ENCODE peak calls at places on chromosomes 12 and 14, in nine cellular contexts. U, N, A, B, S, L, W, Z and C are unnamed samples.

GRCh38 chr14:33271216-33271615 is 332.5 kb downstream of the NPAS3 start:
- DNase-seq in L (no peak), W (no peak), S (no peak), Z (no peak), N (no peak), A (no peak), B (no peak), U (no peak), C (no peak)

GRCh38 chr14:88281447-88281846 is 41.6 kb downstream of the KCNK10 start:
- DNase-seq in L (peak), N (no peak), W (no peak), U (no peak), Z (no peak), A (no peak), S (no peak), B (no peak), C (no peak)

GRCh38 chr12:62977419-62977818 is 42.5 kb upstream of the PPM1H start:
- DNase-seq in W (no peak), U (peak), S (no peak), L (peak), A (no peak), Z (no peak), N (no peak), B (no peak), C (no peak)

GRCh38 chr12:50734409-50735263 is 29.3 kb upstream of the ATF1 start:
- DNase-seq in B (peak), L (no peak), N (no peak), S (peak), U (no peak), A (no peak), Z (no peak), W (no peak), C (no peak)

GRCh38 chr14:38554046-38554445 is 298.2 kb upstream of the CLEC14A start:
- DNase-seq in B (no peak), U (no peak), W (no peak), N (no peak), A (no peak), L (no peak), Z (no peak), S (no peak), C (no peak)

GRCh38 chr12:82474798-82475184 is 116.5 kb downstream of the METTL25 start:
- DNase-seq in S (no peak), B (no peak), A (no peak), L (peak), W (no peak), Z (no peak), N (no peak), U (no peak), C (no peak)

GRCh38 chr12:123064885-123065619 is 84.6 kb downstream of the ARL6IP4 start:
- DNase-seq in L (no peak), W (no peak), B (no peak), U (no peak), N (peak), S (no peak), Z (no peak), A (no peak), C (no peak)

GRCh38 chr12:115320451-115320850 is 636.5 kb upstream of the TBX3 start:
- DNase-seq in A (no peak), W (no peak), L (no peak), S (no peak), N (no peak), U (no peak), Z (no peak), B (no peak), C (no peak)

GRCh38 chr14:87152701-87153100 is 840.3 kb downstream of the GALC start:
- DNase-seq in N (no peak), L (no peak), U (no peak), Z (no peak), B (no peak), S (no peak), W (no peak), A (no peak), C (no peak)

GRCh38 chr14:69657961-69658360 is 46.6 kb downstream of the SUSD6 start:
- DNase-seq in S (peak), L (peak), A (no peak), U (no peak), W (no peak), N (no peak), B (no peak), Z (no peak), C (no peak)

GRCh38 chr12:90858261-90858660 is 96.7 kb downstream of the CCER1 start:
- DNase-seq in L (no peak), B (no peak), W (no peak), U (no peak), N (no peak), A (no peak), Z (no peak), S (no peak), C (peak)

DNA sequence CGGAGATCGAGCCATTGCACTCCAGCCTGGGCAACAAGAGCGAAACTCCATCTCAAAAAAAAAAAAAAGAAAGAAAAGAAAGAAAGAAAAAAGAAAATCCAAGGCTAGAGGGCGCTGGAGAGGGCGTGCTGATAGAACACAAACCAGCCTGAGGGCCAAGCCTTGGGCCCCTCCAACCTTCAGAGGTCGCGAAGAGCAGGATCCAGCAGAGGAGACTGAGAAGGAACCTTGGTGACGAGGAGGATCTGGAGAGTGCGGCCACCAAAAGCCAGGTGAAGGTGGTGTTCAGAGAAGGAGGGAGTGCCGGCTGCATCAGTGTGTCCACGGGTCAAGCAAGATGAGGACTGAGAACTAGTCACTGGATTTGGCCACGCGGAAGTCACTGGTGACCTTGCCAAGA is 4.1 kb upstream of the DYNC1H1 start:
- DNase-seq in W (no peak), S (peak), L (no peak), A (no peak), B (no peak), U (no peak), N (no peak), Z (peak), C (no peak)
- TF ChIP-seq CTCF in W (no peak), S (peak), L (peak), A (peak), B (peak), U (peak), N (peak), Z (peak), C (peak)

GRCh38 chr14:68203871-68204270 is 384.3 kb downstream of the RAD51B start:
- DNase-seq in W (no peak), A (no peak), L (no peak), S (no peak), N (no peak), B (no peak), Z (no peak), U (no peak), C (no peak)

GRCh38 chr14:68193970-68194634 is 374.5 kb downstream of the RAD51B start:
- DNase-seq in Z (no peak), L (no peak), A (no peak), U (no peak), S (no peak), N (no peak), B (no peak), W (no peak), C (no peak)

GRCh38 chr14:68195126-68195525 is 375.5 kb downstream of the RAD51B start:
- DNase-seq in N (no peak), U (no peak), Z (no peak), A (no peak), W (no peak), B (no peak), L (no peak), S (no peak), C (no peak)

GRCh38 chr14:68198713-68199464 is 379.3 kb downstream of the RAD51B start:
- DNase-seq in Z (no peak), U (no peak), S (no peak), B (no peak), W (no peak), L (no peak), N (no peak), A (no peak), C (no peak)

GRCh38 chr14:68199465-68200145 is 380.0 kb downstream of the RAD51B start:
- DNase-seq in S (peak), W (no peak), B (no peak), A (no peak), U (no peak), N (no peak), Z (no peak), L (peak), C (no peak)
- TF ChIP-seq CTCF in S (no peak), W (no peak), B (no peak), A (no peak), U (no peak), N (no peak), Z (no peak), L (peak), C (no peak)

DNA sequence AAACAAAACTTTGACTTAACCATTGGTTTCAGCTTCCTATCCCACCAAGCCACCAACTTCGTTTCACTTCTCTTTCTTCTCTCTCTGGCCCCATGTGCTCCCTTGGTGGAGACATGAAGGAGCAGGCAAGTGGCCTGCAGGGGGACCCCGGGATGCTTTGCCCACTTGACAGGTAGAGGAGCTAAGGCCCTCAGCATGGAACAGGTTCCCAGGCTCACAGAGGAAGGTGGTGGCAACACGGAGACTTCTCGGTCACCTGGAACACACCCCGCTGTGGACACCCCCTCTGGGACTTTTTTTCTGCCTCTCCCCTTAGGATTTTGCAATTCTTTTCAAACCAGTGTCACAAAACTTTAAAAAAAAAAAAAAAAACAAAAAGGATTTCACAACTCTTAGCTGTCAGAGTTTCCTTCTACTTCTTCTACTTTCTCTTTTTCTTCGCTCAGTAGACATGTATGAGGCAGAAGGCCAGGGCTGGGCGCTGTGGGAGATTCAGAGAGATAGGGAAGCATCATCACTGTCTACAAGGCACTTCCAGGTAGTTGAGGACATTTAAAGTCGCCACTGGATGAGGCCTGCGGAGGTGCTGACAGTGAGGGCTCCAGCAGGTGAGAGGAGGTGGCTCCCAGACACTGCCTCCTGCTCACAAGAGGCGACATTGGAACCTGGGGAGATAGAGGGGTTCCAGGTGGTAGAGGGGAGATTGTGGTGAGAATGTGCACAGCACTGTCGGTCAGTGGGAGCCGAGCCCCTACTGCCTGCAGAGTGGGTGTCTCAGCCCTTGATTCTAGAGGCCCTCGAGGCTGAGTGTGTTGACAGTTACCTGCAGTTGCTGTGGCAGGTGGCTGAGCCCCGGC is 119.6 kb downstream of the GCH1 start:
- DNase-seq in A (no peak), N (no peak), L (no peak), Z (no peak), S (peak), B (peak), W (no peak), U (no peak), C (no peak)
- TF ChIP-seq CTCF in A (no peak), N (no peak), L (no peak), Z (no peak), S (no peak), B (peak), W (no peak), U (no peak), C (peak)

GRCh38 chr12:108374596-108375320 is 35.6 kb upstream of the CMKLR1 start:
- DNase-seq in U (no peak), L (no peak), S (no peak), W (no peak), N (no peak), B (no peak), A (no peak), Z (no peak), C (no peak)
- TF ChIP-seq CTCF in U (no peak), L (no peak), S (no peak), W (no peak), N (no peak), B (no peak), A (no peak), Z (no peak), C (no peak)

GRCh38 chr12:15690320-15690719 is 98.9 kb downstream of the EPS8 start:
- DNase-seq in W (no peak), U (no peak), N (no peak), A (no peak), B (no peak), Z (no peak), S (no peak), L (no peak), C (no peak)

GRCh38 chr12:15688202-15688736 is 100.9 kb downstream of the EPS8 start:
- DNase-seq in W (no peak), U (no peak), L (no peak), Z (peak), S (peak), N (peak), A (no peak), B (no peak), C (no peak)

GRCh38 chr12:15687583-15687982 is 101.6 kb downstream of the EPS8 start:
- DNase-seq in S (no peak), U (no peak), Z (no peak), A (no peak), N (no peak), W (no peak), B (no peak), L (no peak), C (no peak)

GRCh38 chr12:15689751-15690191 is 99.4 kb downstream of the EPS8 start:
- DNase-seq in S (no peak), U (no peak), B (no peak), L (peak), W (no peak), N (no peak), A (no peak), Z (no peak), C (no peak)

GRCh38 chr12:15688838-15689237 is 100.3 kb downstream of the EPS8 start:
- DNase-seq in L (no peak), N (peak), U (no peak), B (no peak), W (no peak), A (no peak), S (peak), Z (no peak), C (no peak)
- TF ChIP-seq CTCF in L (no peak), N (no peak), U (no peak), B (no peak), W (no peak), A (no peak), S (no peak), Z (no peak), C (no peak)

GRCh38 chr12:15899282-15899870 is 11.8 kb upstream of the DERA start:
- DNase-seq in W (no peak), B (no peak), U (no peak), L (peak), Z (no peak), N (no peak), A (no peak), S (no peak), C (no peak)
- TF ChIP-seq CTCF in W (peak), B (peak), U (peak), L (peak), Z (peak), N (peak), A (peak), S (peak), C (peak)

GRCh38 chr12:69639400-69640016 is 28.8 kb upstream of the LRRC10 start:
- DNase-seq in A (peak), W (peak), L (peak), S (peak), B (peak), Z (peak), U (no peak), N (peak), C (peak)
- TF ChIP-seq CTCF in A (peak), W (peak), L (peak), S (peak), B (peak), Z (peak), U (peak), N (peak), C (peak)

DNA sequence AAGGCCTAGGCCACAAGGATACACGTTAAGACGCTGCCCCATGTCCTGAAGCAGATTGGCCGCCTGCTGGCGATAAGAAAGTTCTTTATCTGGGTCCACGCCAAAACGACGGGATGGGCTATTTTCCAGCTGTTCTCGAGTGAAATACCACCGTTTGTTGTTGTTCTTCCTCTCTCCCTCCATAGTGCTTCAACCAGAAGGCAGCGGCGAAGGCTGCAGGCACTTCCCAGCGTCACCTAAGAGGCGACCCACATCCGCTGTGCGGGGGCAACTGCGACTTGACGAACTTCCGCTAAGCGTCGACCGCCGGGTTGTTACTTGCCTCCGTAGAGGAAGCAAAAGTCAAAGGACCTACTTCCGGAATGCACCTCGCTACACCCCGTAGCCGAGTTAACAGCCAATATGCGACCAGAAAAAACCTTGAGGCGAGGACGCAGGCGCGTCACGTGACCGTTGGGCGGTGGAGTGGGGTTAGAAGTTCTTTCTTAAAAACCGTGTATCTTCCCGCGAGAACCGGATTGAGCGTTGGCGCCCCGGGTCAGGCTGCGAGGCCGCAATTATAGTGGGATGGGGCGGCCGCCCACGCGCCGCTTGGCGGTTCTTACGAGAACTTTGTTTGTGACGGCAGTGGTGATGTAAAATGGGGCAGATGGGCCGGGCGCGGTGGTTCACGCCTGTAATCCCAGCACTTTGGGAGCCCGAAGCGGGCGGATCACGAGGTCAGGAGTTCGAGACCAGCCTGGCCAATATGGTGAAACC is at the start of gene CCNT1:
- DNase-seq in U (peak), S (peak), L (peak), A (peak), N (peak), W (peak), B (peak), Z (peak), C (peak)
- TF ChIP-seq CTCF in U (peak), S (no peak), L (peak), A (peak), N (no peak), W (no peak), B (no peak), Z (no peak), C (peak)

DNA sequence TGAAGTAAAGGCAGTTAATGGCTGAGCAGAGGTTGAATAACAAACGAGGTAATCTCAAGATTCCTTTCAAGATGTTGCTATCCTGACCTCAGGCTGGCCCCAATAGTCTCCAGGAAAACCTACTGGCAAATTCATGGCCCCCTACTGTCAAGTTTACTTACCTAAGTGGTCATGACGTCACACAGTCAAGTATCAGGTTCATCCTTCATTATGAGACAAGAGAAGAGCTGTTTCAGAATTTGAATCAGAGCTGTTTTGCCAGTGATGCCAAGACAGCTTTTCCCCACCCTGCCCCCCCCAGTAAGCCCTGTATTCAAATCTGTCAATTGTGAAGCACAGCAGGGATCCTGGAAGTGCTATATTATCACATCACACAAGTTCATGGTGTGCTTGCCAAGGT is 509.6 kb downstream of the NOVA1 start:
- DNase-seq in A (no peak), U (no peak), N (no peak), B (no peak), Z (no peak), L (no peak), S (peak), W (no peak), C (no peak)
- TF ChIP-seq CTCF in A (no peak), U (no peak), N (no peak), B (no peak), Z (no peak), L (no peak), S (no peak), W (no peak), C (no peak)

GRCh38 chr12:102120564-102120873 is 536 bp downstream of the PARPBP start:
- DNase-seq in A (no peak), W (no peak), S (no peak), L (no peak), Z (no peak), N (no peak), B (peak), U (no peak), C (no peak)

GRCh38 chr12:102116392-102116791 is 3.5 kb downstream of the NUP37 start:
- DNase-seq in B (no peak), U (no peak), A (no peak), Z (no peak), S (no peak), W (no peak), N (no peak), L (no peak), C (no peak)

GRCh38 chr12:102118874-102119273 is 1.0 kb downstream of the NUP37 start:
- DNase-seq in N (no peak), U (no peak), A (no peak), L (no peak), W (no peak), S (no peak), B (no peak), Z (no peak), C (no peak)

GRCh38 chr12:102120886-102121285 is 903 bp downstream of the PARPBP start:
- DNase-seq in S (no peak), U (no peak), N (no peak), B (peak), W (no peak), A (no peak), L (peak), Z (no peak), C (no peak)

DNA sequence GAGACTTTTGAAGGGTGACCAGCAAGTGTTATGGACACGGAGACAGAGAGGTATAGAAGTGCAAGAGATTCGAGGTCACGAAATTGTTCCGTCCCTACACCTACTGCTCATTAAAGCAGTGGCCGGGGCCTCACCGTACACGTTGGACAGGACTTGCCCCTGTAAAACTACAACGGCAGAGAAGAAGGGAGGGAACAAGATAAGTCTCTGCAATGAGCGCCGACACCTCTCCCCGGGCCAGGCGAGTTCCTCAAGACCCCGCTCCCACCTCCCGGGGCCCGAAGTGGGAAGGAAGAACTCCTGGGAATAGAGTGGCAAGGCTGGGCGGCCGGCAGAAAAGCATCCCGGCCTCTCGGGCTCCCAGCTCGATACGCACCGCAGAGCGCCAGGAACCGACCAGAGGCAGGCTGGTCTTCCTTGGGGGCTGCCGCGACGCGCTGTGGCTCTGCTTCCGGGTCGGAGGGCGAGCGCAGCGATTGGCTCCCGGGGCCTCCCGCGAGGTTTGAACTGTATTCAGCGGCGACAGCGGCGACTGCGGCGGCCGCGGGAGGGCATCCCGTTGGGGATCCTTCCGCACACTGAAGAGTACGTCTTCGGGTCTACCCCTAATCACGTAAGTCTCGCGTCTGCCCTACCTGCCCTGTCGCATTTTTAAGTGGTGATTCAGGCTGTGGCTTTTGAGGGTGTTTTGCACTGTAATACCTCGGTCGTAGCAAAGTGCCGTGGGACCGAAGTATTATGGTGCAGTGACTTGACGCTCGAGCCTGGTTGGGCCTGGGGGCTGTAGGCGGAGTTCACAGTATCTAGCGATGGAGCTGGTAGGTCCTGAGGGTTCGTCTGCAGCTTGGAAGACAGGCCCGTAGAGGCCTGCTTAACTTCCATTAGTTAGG is at the start of the genes NUP37 and PARPBP:
- DNase-seq in U (peak), Z (peak), B (peak), W (peak), S (peak), L (peak), A (peak), N (peak), C (peak)
- TF ChIP-seq CTCF in U (peak), Z (peak), B (no peak), W (no peak), S (no peak), L (no peak), A (no peak), N (no peak), C (peak)